ENCODE peak calls at places on chromosomes 13 and 19, in six cellular contexts. A is CD4-positive, alpha-beta memory T cell; O is HCT116; I is HepG2; S is WERI-Rb-1; N is adipocyte. F is an unnamed sample. For H3K36me3 and H3K9me3, the result is how much of the 10 kb centered on the place peaks cover.

GRCh38 chr13:71659427-71659826 is 207.6 kb downstream of the DACH1 start:
- DNase-seq in I (no peak), A (no peak), N (no peak), S (no peak), O (no peak), F (no peak)

GRCh38 chr19:31185261-31185660 is 164.0 kb downstream of the TSHZ3 start:
- DNase-seq in I (no peak), O (no peak), A (no peak), S (no peak), N (no peak), F (no peak)

GRCh38 chr13:99553033-99553432 is 51.8 kb downstream of the TM9SF2 start:
- DNase-seq in O (no peak), S (no peak), I (no peak), A (no peak), N (no peak), F (no peak)

GRCh38 chr13:32902898-32903297 is 113.3 kb upstream of the KL start:
- DNase-seq in I (no peak), N (no peak), O (no peak), S (no peak), A (no peak), F (peak)

GRCh38 chr13:20623000-20623399 is 56.0 kb downstream of the IFT88 start:
- DNase-seq in O (no peak), S (no peak), N (no peak), A (no peak), I (no peak), F (no peak)

GRCh38 chr13:97015661-97016350 is 21.5 kb upstream of the OXGR1 start:
- DNase-seq in O (no peak), N (no peak), A (peak), S (no peak), I (no peak), F (no peak)

GRCh38 chr19:1491114-1491848 is at the start of gene REEP6:
- DNase-seq in A (no peak), S (no peak), O (no peak), I (no peak), N (no peak), F (no peak)

GRCh38 chr19:34089566-34089965 is 82.7 kb upstream of the LSM14A start:
- DNase-seq in S (no peak), A (no peak), I (no peak), N (no peak), O (no peak), F (peak)

GRCh38 chr19:58558623-58559274 is 338 bp upstream of the UBE2M start:
- DNase-seq in O (peak), N (peak), A (peak), I (peak), S (peak), F (peak)

GRCh38 chr13:49497272-49497671 is 1.5 kb downstream of the PHF11 start:
- DNase-seq in S (no peak), A (no peak), I (no peak), O (no peak), N (no peak), F (no peak)

GRCh38 chr13:100662470-100663211 is 12.0 kb downstream of the TMTC4 start:
- DNase-seq in A (no peak), O (no peak), I (peak), S (no peak), N (no peak), F (no peak)

GRCh38 chr13:86426437-86426836 is 627.2 kb upstream of the SLITRK6 start:
- DNase-seq in N (no peak), I (no peak), A (no peak), O (no peak), S (no peak), F (no peak)

GRCh38 chr13:80677227-80677626 is 336.3 kb upstream of the SPRY2 start:
- DNase-seq in S (no peak), I (no peak), O (no peak), A (no peak), N (no peak), F (no peak)

GRCh38 chr13:79056706-79057105 is 349.3 kb downstream of the RBM26 start:
- DNase-seq in I (no peak), S (no peak), O (no peak), N (no peak), A (no peak), F (no peak)

GRCh38 chr19:55248704-55249103 is 10.1 kb downstream of the PPP6R1 start:
- DNase-seq in O (no peak), N (no peak), S (no peak), I (no peak), A (no peak), F (no peak)

GRCh38 chr19:33464010-33464732 is 57.4 kb downstream of the PEPD start:
- DNase-seq in O (no peak), S (no peak), N (no peak), I (no peak), A (no peak), F (no peak)

GRCh38 chr19:51070334-51070886 is 5.5 kb upstream of the KLK13 start:
- DNase-seq in S (no peak), O (no peak), I (no peak), A (no peak), N (no peak), F (no peak)

GRCh38 chr13:70385852-70386251 is 277.6 kb upstream of the KLHL1 start:
- DNase-seq in A (no peak), I (no peak), O (no peak), S (no peak), N (no peak), F (no peak)

GRCh38 chr13:113730145-113730750 is 28.8 kb upstream of the TMEM255B start:
- DNase-seq in I (no peak), O (no peak), N (no peak), A (no peak), S (no peak), F (no peak)

GRCh38 chr19:4713384-4713951 is 10.2 kb downstream of the DPP9 start:
- DNase-seq in S (no peak), I (no peak), A (no peak), N (peak), O (peak), F (no peak)

GRCh38 chr13:71625183-71625582 is 241.8 kb downstream of the DACH1 start:
- DNase-seq in A (no peak), I (no peak), O (no peak), N (no peak), S (no peak), F (no peak)

GRCh38 chr19:572891-573825 is 762 bp downstream of the BSG start:
- DNase-seq in N (peak), S (peak), A (no peak), O (no peak), I (no peak), F (peak)

GRCh38 chr19:43651758-43652545 is 12.3 kb upstream of the CADM4 start:
- DNase-seq in I (peak), S (peak), N (peak), A (peak), O (no peak), F (peak)

GRCh38 chr13:34124912-34125311 is 307.0 kb downstream of the RFC3 start:
- DNase-seq in O (no peak), S (no peak), A (no peak), N (no peak), I (peak), F (no peak)

GRCh38 chr19:49615861-49616260 is 24.1 kb downstream of the RRAS start:
- DNase-seq in A (no peak), S (no peak), O (no peak), I (no peak), N (no peak), F (no peak)

GRCh38 chr13:75256922-75257321 is 225.0 kb downstream of the TBC1D4 start:
- DNase-seq in N (no peak), S (no peak), I (peak), A (no peak), O (no peak), F (no peak)

GRCh38 chr19:55503447-55504251 is 15.4 kb downstream of the SSC5D start:
- DNase-seq in I (peak), A (peak), N (peak), O (peak), S (peak), F (peak)

GRCh38 chr19:6587093-6587820 is 3.7 kb downstream of the CD70 start:
- DNase-seq in O (no peak), I (no peak), A (no peak), N (peak), S (no peak), F (no peak)

GRCh38 chr19:35501684-35502083 is 11.4 kb upstream of the KRTDAP start:
- DNase-seq in I (no peak), A (no peak), O (no peak), S (no peak), N (no peak), F (no peak)

GRCh38 chr19:4524808-4525562 is 6.7 kb upstream of the PLIN4 start:
- DNase-seq in O (peak), S (peak), N (peak), I (no peak), A (peak), F (peak)

GRCh38 chr19:41821003-41821735 is 23.3 kb downstream of the LYPD4 start:
- DNase-seq in O (peak), S (peak), A (peak), N (peak), I (peak), F (peak)

GRCh38 chr13:33126909-33127607 is 110.8 kb downstream of the KL start:
- DNase-seq in S (no peak), I (no peak), O (no peak), N (peak), A (no peak), F (no peak)

GRCh38 chr13:77337159-77337558 is 10.3 kb upstream of the MYCBP2 start:
- DNase-seq in I (no peak), O (no peak), A (no peak), S (peak), N (no peak), F (no peak)

GRCh38 chr19:10399878-10400277 is 3.5 kb downstream of the CDC37 start:
- DNase-seq in A (no peak), I (no peak), N (no peak), S (no peak), O (no peak), F (no peak)
- H3K4me3 ChIP-seq in A (no peak), I (no peak), N (no peak), S (no peak), O (no peak), F (no peak)

GRCh38 chr13:112333756-112334543 is 42.2 kb upstream of the SPACA7 start:
- DNase-seq in I (no peak), N (no peak), A (no peak), S (no peak), O (peak), F (no peak)
- H3K36me3 ChIP-seq in I (under half), N (under half), A (under half), S (under half), O (under half), F (under half)

DNA sequence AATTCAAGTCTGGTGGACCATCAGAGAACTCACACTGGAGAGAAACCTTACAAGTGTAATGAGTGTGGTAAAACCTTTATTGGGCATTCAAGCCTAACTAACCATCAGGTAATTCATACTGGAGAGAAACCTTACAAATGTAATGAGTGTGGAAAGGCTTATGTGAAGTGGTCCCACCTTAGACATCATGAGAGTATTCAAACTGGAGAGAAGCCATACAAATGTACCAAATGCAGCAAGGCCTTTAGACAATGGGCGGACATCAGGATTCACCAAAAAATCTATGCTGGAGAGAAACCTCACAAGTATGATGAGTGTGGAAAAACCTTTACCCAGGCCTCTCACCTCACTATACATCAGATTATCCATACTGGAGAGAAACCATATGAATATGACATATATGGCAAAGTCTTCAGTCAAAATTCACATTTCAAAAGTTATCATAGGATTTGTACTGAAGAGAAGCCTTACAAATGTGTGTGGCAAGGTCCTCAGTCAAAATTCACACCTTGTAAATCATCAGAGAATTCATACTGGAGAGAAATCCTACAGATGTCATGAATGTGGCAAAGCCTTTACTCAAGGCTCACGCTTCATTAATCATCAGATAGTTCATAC is 19.7 kb upstream of the ZNF665 start:
- DNase-seq in I (no peak), A (no peak), O (no peak), N (no peak), S (no peak), F (no peak)
- H3K9me3 ChIP-seq in I (half or more), A (under half), O (under half), N (half or more), S (under half), F (half or more)

DNA sequence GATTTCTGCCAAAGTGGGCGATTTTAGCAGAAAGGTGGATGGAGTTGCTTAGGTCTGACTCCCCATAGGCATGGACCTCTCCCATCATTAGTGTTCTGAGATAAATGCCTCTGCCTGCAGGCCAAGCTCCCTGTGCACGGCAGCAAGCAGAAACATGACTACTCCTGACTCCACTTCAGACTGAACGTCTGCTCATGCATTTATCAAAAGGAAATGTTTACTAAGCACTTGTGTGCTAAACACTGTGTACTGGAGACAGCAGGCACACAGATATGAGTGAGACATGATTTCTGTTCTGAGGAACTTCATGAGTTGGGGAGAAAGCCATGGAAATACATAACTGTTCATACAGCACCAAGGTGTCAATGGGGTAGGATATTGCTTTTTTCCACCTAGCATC is 149.6 kb downstream of the MIPEP start:
- DNase-seq in I (no peak), S (no peak), O (no peak), N (no peak), A (no peak), F (no peak)
- H3K4me3 ChIP-seq in I (no peak), S (no peak), O (no peak), N (no peak), A (no peak), F (no peak)

DNA sequence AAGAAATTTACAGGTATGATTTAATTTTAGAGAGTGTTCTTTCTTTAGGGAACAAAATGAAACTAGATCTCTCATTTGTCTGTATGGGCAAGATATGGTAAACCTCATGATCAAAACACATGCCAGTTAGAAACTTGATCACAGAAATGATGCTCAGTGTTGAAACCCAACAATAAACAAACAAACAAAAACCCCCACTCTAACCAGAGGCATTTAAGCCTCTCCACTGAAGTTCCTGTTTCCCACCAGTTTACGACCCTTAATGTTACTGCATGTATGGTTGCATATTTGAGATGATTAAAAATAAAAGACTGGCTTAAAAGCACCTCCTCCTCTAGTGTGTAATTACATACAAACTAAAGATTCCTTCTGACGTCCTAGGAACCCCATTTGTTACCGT is 293.3 kb upstream of the MAB21L1 start:
- DNase-seq in N (peak), S (no peak), A (no peak), I (no peak), O (no peak), F (no peak)
- H3K36me3 ChIP-seq in N (under half), S (under half), A (under half), I (under half), O (under half), F (under half)

DNA sequence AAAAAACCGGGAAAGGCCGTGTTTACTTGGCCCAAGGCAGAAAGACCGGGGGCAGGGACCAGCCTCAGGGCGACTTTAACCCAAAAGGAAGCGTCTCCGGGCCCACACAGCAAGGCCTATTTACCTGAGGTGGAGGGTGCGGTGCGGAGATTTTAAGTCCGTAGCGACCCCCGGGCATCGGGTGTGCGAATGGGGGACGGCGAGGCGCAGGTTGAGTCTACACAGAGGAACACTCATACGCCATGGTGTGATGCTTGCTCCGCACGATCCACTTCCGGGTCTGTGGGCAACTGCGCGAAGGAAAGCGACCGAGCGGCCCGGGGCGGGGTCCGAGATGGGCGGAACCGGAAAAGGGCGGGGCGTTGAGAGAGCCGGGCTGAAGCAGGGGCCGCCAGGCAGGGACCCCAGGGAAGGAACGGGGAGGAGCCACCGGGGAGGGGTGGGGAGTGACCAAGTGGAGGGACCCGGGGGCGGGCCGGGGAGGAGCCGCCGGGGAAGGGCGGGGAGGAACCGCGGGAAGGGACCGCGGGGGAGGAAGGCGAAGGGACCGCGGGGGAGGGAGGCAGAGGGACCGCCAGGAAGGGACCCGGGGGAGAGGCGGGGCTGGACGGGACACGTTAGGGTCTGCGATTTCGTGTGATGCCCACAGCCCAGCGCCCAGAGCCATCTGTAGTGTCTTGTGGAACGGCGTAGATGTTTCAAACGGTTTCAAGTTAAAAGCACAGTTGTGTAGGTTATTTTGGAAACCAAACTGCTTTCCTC is at the start of gene ZNF160:
- DNase-seq in O (peak), I (peak), N (peak), A (peak), S (peak), F (peak)
- H3K9me3 ChIP-seq in O (under half), I (under half), N (under half), A (under half), S (under half), F (under half)

GRCh38 chr13:27966641-27967202 is 2.4 kb downstream of the CDX2 start:
- DNase-seq in S (no peak), N (no peak), O (no peak), I (no peak), A (no peak), F (peak)
- H3K4me3 ChIP-seq in S (no peak), N (no peak), O (peak), I (no peak), A (no peak), F (peak)

GRCh38 chr13:27680465-27680864 is 58.8 kb downstream of the POLR1D start:
- DNase-seq in O (no peak), S (no peak), N (no peak), I (no peak), A (no peak), F (no peak)

GRCh38 chr13:27679896-27680295 is 58.2 kb downstream of the POLR1D start:
- DNase-seq in O (no peak), A (no peak), S (no peak), N (no peak), I (no peak), F (no peak)

GRCh38 chr13:27678306-27679040 is 56.8 kb downstream of the POLR1D start:
- DNase-seq in A (no peak), S (no peak), N (no peak), O (no peak), I (no peak), F (no peak)

GRCh38 chr13:27673911-27674310 is 52.2 kb downstream of the POLR1D start:
- DNase-seq in I (no peak), S (no peak), N (no peak), A (no peak), O (no peak), F (no peak)

DNA sequence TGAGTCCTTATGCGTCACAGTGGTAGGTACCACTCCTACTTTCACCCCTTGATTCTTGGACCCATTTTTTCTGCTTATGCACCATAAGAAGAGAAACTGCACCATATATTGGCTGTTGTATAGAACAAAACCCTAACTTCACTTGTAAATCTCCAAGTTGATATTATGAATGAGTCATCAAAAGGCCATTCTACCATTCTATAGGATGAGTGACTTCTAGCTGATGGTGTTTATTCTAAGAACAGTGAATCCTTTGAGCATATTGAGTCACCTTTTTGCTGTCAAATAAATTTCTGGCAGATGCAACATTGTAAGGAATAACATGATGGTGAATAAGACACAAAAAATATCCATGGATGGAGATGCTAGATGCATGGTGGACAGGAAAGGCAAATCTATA is 57.7 kb downstream of the POLR1D start:
- DNase-seq in N (no peak), A (no peak), O (no peak), I (peak), S (no peak), F (no peak)
- H3K36me3 ChIP-seq in N (under half), A (under half), O (under half), I (under half), S (under half), F (under half)